ENCODE peak calls at places on chromosome 7, in five cellular contexts. K is tibial artery, Z is IMR-90, H is Caco-2, J is uterus. B is an unnamed sample.

GRCh38 chr7:156178214-156178613 is 366.0 kb upstream of the SHH start:
- DNase-seq in K (no peak), Z (no peak), H (peak; percentile 20), J (no peak), B (no peak)

GRCh38 chr7:136956232-136956631 is 87.8 kb downstream of the CHRM2 start:
- DNase-seq in K (no peak), Z (peak; percentile 87), H (no peak), J (no peak), B (no peak)

GRCh38 chr7:33968591-33968990 is 63.3 kb downstream of the BMPER start:
- DNase-seq in K (no peak), Z (no peak), H (no peak), J (no peak), B (no peak)

GRCh38 chr7:131110294-131111080 is 217.2 kb upstream of the MKLN1 start:
- DNase-seq in K (peak; percentile 59), Z (peak; percentile 34), H (no peak), J (peak; percentile 38), B (no peak)

GRCh38 chr7:19117081-19117869 is at the start of gene TWIST1:
- DNase-seq in K (peak; percentile 37), Z (peak; percentile 94), H (no peak), J (peak; percentile 76), B (no peak)

GRCh38 chr7:98193474-98194180 is 17.6 kb upstream of the BHLHA15 start:
- DNase-seq in K (no peak), Z (no peak), H (no peak), J (no peak), B (no peak)

GRCh38 chr7:3712841-3713240 is 411.8 kb downstream of the SDK1 start:
- DNase-seq in K (no peak), Z (no peak), H (no peak), J (no peak), B (no peak)

GRCh38 chr7:47634273-47634672 is 52.4 kb upstream of the TNS3 start:
- DNase-seq in K (no peak), Z (peak; percentile 78), H (no peak), J (no peak), B (no peak)

GRCh38 chr7:1758859-1759521 is 88.9 kb downstream of the ELFN1 start:
- DNase-seq in K (no peak), Z (no peak), H (no peak), J (no peak), B (no peak)

GRCh38 chr7:114760477-114760876 is 161.4 kb upstream of the MDFIC start:
- DNase-seq in K (no peak), Z (no peak), H (no peak), J (no peak), B (no peak)

GRCh38 chr7:66176914-66177313 is 28.2 kb upstream of the TPST1 start:
- DNase-seq in K (peak; percentile 26), Z (no peak), H (no peak), J (no peak), B (no peak)

GRCh38 chr7:76185187-76185915 is 16.3 kb upstream of the SRRM3 start:
- DNase-seq in K (no peak), Z (no peak), H (no peak), J (no peak), B (no peak)
- H3K4me1 ChIP-seq in K (no peaks in the 10 kb centered on the region), Z (no peaks in the 10 kb centered on the region), H (no peaks in the 10 kb centered on the region), J (no peaks in the 10 kb centered on the region), B (no peaks in the 10 kb centered on the region)

DNA sequence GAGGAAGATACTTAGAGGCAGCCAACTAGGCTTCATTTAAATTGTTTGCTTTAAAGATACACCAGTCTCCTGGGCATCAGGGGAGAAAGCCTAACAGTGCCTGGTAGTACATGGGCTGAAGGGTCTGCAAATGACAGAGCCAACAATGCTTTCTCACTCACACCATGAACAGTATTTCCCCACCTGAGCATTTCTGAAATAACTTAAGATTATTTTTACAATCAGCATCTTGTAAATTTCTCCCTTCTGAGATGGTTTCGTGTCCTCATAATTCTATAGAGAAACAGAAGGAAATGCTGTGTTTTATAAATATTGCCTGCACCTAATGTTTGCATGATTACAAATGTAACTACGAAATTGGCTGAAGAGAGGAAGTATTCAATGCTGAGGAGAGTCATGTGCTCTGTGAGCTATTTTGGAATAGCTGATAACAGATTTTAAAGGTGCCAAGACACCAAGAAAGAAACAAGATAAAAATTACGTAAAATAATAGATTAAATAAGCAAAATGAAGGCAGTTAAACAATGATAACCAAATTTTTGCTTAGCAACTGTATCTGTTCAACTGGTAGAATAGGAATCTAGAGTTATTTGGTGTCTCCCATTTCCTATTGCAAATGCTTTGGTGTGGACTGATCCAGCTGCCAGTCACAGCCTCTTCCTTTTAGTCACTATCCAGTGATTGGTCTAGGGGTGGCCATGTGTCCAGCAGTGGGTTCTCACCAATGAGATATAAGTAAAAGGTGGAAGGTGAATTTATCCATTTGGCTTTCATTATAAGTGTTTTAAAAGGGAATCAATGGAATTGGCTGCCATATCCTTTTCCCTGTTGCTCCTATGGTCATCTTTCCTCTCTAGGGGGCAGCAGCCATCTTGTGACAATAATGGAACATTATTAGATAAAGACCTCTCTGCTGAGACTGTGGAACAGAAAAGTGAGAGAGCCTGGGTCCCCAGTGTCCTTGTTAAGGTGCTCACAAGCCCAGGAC is 167.9 kb upstream of the SLC26A5 start:
- DNase-seq in K (no peak), Z (no peak), H (peak; percentile 37), J (no peak), B (no peak)
- TF ChIP-seq CTCF in K (no peak), Z (peak; percentile 28), H (no peak), J (no peak), B (no peak)

DNA sequence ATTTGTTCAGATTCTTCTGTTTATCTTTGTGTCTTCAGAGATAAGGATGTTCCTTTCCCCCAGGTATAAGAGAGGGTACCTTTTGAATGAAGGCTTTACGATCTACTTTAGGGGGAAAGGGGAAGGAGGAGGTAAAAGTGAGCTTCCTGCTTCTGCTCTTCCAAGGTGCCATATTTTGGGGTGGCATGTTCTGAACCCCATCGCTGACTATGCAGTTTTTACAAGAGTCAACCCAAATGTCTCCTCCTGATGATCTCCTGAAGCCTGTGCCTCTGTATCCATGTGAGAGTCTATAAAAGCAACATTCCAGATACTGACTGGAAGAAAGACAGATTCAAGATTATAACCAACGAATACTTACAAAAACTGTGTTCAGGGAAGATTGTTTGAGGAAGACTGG is 102.5 kb downstream of the ZNF277 start:
- DNase-seq in K (no peak), Z (no peak), H (no peak), J (no peak), B (no peak)
- H3K36me3 ChIP-seq in K (no peaks in the 10 kb centered on the region), Z (peaks cover 1% of the 10 kb centered on the region), H (peaks cover 1% of the 10 kb centered on the region), J (no peaks in the 10 kb centered on the region), B (peaks cover 2% of the 10 kb centered on the region)

DNA sequence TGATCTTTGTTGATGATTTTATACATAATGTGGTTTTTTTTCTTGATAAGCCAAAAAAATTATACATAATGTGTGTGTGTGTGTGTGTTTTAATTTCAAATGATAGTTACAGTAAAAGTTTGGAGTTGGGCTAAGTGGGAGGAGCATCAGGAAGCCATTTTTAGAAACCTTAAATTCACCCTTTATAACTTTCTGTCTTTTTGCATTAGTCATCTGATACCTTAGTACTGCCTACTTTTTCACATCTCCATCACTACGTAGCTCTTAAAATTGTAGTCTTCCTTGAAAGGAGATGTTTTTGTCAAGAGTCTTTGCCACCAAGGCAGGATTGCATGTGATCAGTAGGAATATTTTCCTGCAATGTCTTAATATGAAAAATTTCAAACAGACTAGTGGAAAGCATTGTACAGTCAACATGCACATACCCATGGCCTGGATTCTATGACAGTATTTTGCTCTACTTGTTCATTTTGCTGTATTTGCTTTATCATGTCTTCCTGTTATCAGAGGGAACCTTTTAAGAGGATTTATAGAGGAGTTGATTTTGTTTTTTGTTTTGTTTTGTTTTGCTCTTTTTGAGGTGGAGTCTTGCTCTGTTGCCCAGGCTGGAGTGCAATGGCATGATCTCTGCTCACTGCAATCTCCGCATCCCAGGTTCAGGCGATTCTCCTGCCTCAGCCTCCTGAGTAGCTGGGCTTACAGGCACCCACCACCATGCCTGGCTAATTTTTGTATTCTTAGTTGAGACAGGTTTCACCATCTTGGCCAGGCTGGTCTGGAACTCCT is 67.3 kb downstream of the DAGLB start:
- DNase-seq in K (no peak), Z (no peak), H (no peak), J (no peak), B (no peak)
- H3K4me1 ChIP-seq in K (peaks cover 70% of the 10 kb centered on the region), Z (peaks cover 17% of the 10 kb centered on the region), H (peaks cover 50% of the 10 kb centered on the region), J (peaks cover 28% of the 10 kb centered on the region), B (peaks cover 24% of the 10 kb centered on the region)

GRCh38 chr7:266851-267840 is 22.8 kb upstream of the FOXL3 start:
- DNase-seq in K (no peak), Z (no peak), H (peak; percentile 79), J (no peak), B (no peak)
- TF ChIP-seq CTCF in K (peak; percentile 44), Z (peak; percentile 29), H (peak; percentile 85), J (no peak), B (no peak)

DNA sequence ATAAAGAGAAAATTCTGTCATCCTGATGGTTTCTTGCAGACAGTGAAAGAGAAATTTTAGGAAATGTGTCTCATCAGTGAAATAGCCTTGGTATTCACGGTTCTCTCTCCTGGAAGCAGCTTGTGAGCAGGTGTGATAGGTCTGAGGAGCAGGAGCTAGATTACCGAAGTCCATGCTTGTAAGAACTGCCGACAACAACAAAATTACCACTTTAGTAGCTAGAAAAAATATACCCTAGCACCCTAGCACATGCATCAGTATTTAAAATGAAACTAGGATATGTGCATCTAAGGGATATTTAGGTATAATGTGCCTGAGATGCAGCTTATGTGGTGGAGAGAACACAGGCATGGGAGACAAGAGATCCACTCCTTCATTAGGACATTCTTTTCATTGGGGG is 82.3 kb downstream of the VPS50 start:
- DNase-seq in K (no peak), Z (no peak), H (no peak), J (no peak), B (no peak)
- H3K36me3 ChIP-seq in K (peaks cover 37% of the 10 kb centered on the region), Z (peaks cover 2% of the 10 kb centered on the region), H (no peaks in the 10 kb centered on the region), J (no peaks in the 10 kb centered on the region), B (peaks cover 8% of the 10 kb centered on the region)

GRCh38 chr7:151085691-151086620 is at the start of gene AGAP3:
- DNase-seq in K (peak; percentile 89), Z (peak; percentile 70), H (peak; percentile 89), J (peak; percentile 85), B (peak; percentile 91)
- H3K4me1 ChIP-seq in K (peaks cover 69% of the 10 kb centered on the region), Z (peaks cover 35% of the 10 kb centered on the region), H (peaks cover 29% of the 10 kb centered on the region), J (peaks cover 31% of the 10 kb centered on the region), B (peaks cover 25% of the 10 kb centered on the region)